ENCODE peak calls at places on chromosomes 4 and X, in ten cellular contexts. V is NCI-H226; P is stimulated activated CD4-positive, alpha-beta T cell treated with anti-CD3 and anti-CD28 coated beads, Interleukin-4, amount 100 ng/mL, for 48 hours; E is NCI-H1930; T is H9; H is Right ventricle myocardium superior; O is progenitor cell of endocrine pancreas; U is thyroid gland; M is stimulated activated CD8-positive, alpha-beta memory T cell treated with anti-CD3 and anti-CD28 coated beads, Interleukin-7, amount 100 ng/mL, for 1 hour; X is ACHN. I is an unnamed sample.

GRCh38 chrX:2183193-2183725 is 317.5 kb downstream of the DHRSX start:
- DNase-seq in O (no peak), P (no peak), E (no peak), M (no peak), T (no peak), U (no peak), V (peak; percentile 69), H (no peak), X (peak; percentile 50), I (no peak)

GRCh38 chr4:56229947-56230346 is 157.3 kb downstream of the AASDH start:
- DNase-seq in T (no peak), M (no peak), H (no peak), O (no peak), V (no peak), X (no peak), E (no peak), U (no peak), P (no peak), I (peak; percentile 3)

GRCh38 chr4:147749811-147750321 is 18.0 kb downstream of the ARHGAP10 start:
- DNase-seq in V (no peak), X (no peak), U (peak; percentile 26), H (no peak), O (no peak), T (no peak), P (no peak), E (no peak), M (no peak), I (peak; percentile 37)

GRCh38 chr4:137685357-137685756 is 153.1 kb upstream of the PCDH18 start:
- DNase-seq in O (no peak), X (no peak), P (no peak), U (no peak), V (no peak), T (no peak), H (no peak), M (no peak), E (no peak), I (no peak)

GRCh38 chrX:38649674-38650647 is 88.6 kb downstream of the TSPAN7 start:
- DNase-seq in V (no peak), M (no peak), E (no peak), P (no peak), T (no peak), X (no peak), O (no peak), U (peak; percentile 15), H (no peak), I (no peak)

GRCh38 chr4:95889662-95890061 is 49.8 kb downstream of the PDHA2 start:
- DNase-seq in U (no peak), H (no peak), X (no peak), E (no peak), O (no peak), M (no peak), T (peak; percentile 29), P (no peak), V (no peak), I (no peak)

GRCh38 chr4:2141762-2142520 is 82.8 kb downstream of the NAT8L start:
- DNase-seq in U (peak; percentile 48), X (no peak), E (no peak), P (no peak), T (peak; percentile 57), O (no peak), M (no peak), H (no peak), V (no peak), I (no peak)

GRCh38 chr4:6779667-6780565 is 2.6 kb upstream of the KIAA0232 start:
- DNase-seq in E (no peak), O (no peak), X (no peak), H (no peak), U (no peak), T (peak; percentile 61), V (no peak), M (no peak), P (no peak), I (no peak)

GRCh38 chrX:25043192-25043591 is 27.4 kb upstream of the ARX start:
- DNase-seq in M (no peak), E (no peak), V (no peak), O (no peak), T (no peak), U (no peak), H (no peak), X (no peak), P (no peak), I (no peak)

GRCh38 chr4:121594796-121595526 is 101.8 kb downstream of the ANXA5 start:
- DNase-seq in H (no peak), X (peak; percentile 29), O (no peak), U (no peak), E (no peak), P (no peak), V (peak; percentile 84), M (no peak), T (no peak), I (no peak)

GRCh38 chrX:103533428-103534216 is 14.3 kb upstream of the RAB40A start:
- DNase-seq in U (peak; percentile 69), M (peak; percentile 26), X (peak; percentile 58), T (peak; percentile 77), P (peak; percentile 64), V (no peak), E (peak; percentile 30), O (peak; percentile 71), H (peak; percentile 80), I (peak; percentile 6)

GRCh38 chr4:88110826-88111225 is 47.6 kb downstream of the ABCG2 start:
- DNase-seq in H (no peak), U (no peak), O (no peak), V (peak; percentile 4), P (no peak), M (no peak), X (no peak), T (no peak), E (no peak), I (no peak)

GRCh38 chrX:10173331-10173900 is 16.6 kb downstream of the CLCN4 start:
- DNase-seq in O (no peak), V (peak; percentile 85), H (no peak), X (peak; percentile 55), M (no peak), E (no peak), T (peak; percentile 77), P (no peak), U (peak; percentile 80), I (no peak)

GRCh38 chrX:52271212-52271611 is 86.5 kb downstream of the MAGED4 start:
- DNase-seq in P (no peak), O (no peak), M (no peak), T (peak; percentile 67), U (no peak), V (no peak), X (peak; percentile 6), E (no peak), H (no peak), I (no peak)

GRCh38 chr4:98706200-98706813 is 47.9 kb upstream of the TSPAN5 start:
- DNase-seq in H (no peak), T (no peak), P (no peak), O (no peak), X (no peak), U (no peak), E (no peak), M (no peak), V (no peak), I (no peak)

GRCh38 chr4:31360786-31361185 is 640.6 kb downstream of the PCDH7 start:
- DNase-seq in O (no peak), P (no peak), M (no peak), T (no peak), E (no peak), H (no peak), V (peak; percentile 83), U (no peak), X (no peak), I (no peak)

GRCh38 chrX:44785652-44786051 is 58.2 kb upstream of the DUSP21 start:
- DNase-seq in U (no peak), T (no peak), M (no peak), O (no peak), P (no peak), E (no peak), V (peak; percentile 57), X (peak; percentile 1), H (no peak), I (no peak)

GRCh38 chrX:50448565-50448964 is 22.1 kb downstream of the DGKK start:
- DNase-seq in H (no peak), X (peak; percentile 22), U (no peak), M (no peak), T (no peak), E (no peak), V (no peak), O (no peak), P (no peak), I (peak; percentile 2)

GRCh38 chr4:74805601-74806000 is 11.3 kb upstream of the BTC start:
- DNase-seq in O (no peak), V (peak; percentile 56), M (no peak), E (no peak), P (no peak), T (no peak), X (peak; percentile 72), U (no peak), H (no peak), I (no peak)

GRCh38 chr4:110091426-110091825 is 107.0 kb downstream of the ELOVL6 start:
- DNase-seq in H (no peak), O (no peak), P (no peak), U (no peak), E (no peak), V (peak; percentile 44), M (no peak), X (peak; percentile 47), T (no peak), I (no peak)

GRCh38 chr4:88791274-88791673 is 93.6 kb upstream of the NAP1L5 start:
- DNase-seq in O (no peak), U (no peak), E (no peak), V (peak; percentile 31), H (no peak), X (peak; percentile 58), P (no peak), M (no peak), T (no peak), I (no peak)

GRCh38 chrX:47500541-47500940 is 17.5 kb upstream of the ZNF41 start:
- DNase-seq in P (no peak), O (no peak), V (no peak), E (no peak), T (no peak), H (no peak), U (no peak), X (no peak), M (no peak), I (no peak)

GRCh38 chrX:10486373-10486772 is 134.0 kb downstream of the MID1 start:
- DNase-seq in U (no peak), T (no peak), E (no peak), V (peak; percentile 1), X (no peak), H (no peak), O (no peak), P (no peak), M (no peak), I (no peak)

GRCh38 chr4:188113156-188113555 is 3.8 kb upstream of the TRIML2 start:
- DNase-seq in V (no peak), T (no peak), P (no peak), M (no peak), E (no peak), O (no peak), U (no peak), X (no peak), H (no peak), I (no peak)

GRCh38 chr4:89307446-89308160 is at the start of gene GPRIN3:
- DNase-seq in V (no peak), H (peak; percentile 64), E (peak; percentile 55), X (no peak), O (peak; percentile 50), T (peak; percentile 79), P (peak; percentile 52), M (no peak), U (peak; percentile 63), I (peak; percentile 63)

GRCh38 chrX:16436348-16437188 is 213.4 kb upstream of the S100G start:
- DNase-seq in U (peak; percentile 54), E (peak; percentile 54), V (peak; percentile 28), O (peak; percentile 64), T (peak; percentile 82), H (peak; percentile 67), M (peak; percentile 16), X (peak; percentile 64), P (peak; percentile 52), I (peak; percentile 17)

GRCh38 chrX:16772460-16772859 is 13.8 kb upstream of the TXLNG start:
- DNase-seq in X (no peak), E (no peak), M (no peak), O (no peak), T (peak; percentile 90), H (no peak), V (no peak), U (no peak), P (no peak), I (no peak)

GRCh38 chr4:77710125-77710524 is 104.5 kb downstream of the CXCL13 start:
- DNase-seq in E (no peak), X (no peak), O (no peak), H (no peak), T (no peak), U (no peak), M (no peak), V (no peak), P (no peak), I (no peak)

I was measured in germinal center.